ENCODE peak calls at places on chromosomes 16 and 17, in ten cellular contexts. S is H7; M is BJ; N is CD8-positive, alpha-beta memory T cell; T is left ventricle myocardium inferior; V is GM06990; U is esophagus muscularis mucosa; W is adrenal gland; L is Karpas-422; D is fibroblast of lung. Y is an unnamed sample.

GRCh38 chr16:12320298-12320706 is 343.8 kb downstream of the SNX29 start:
- DNase-seq in U (no peak), M (no peak), W (no peak), D (peak; percentile 28), T (no peak), L (no peak), S (no peak), V (no peak), N (no peak), Y (peak; percentile 62)

GRCh38 chr17:31339906-31340661 is 18.7 kb upstream of the EVI2A start:
- DNase-seq in S (no peak), T (no peak), N (no peak), U (no peak), V (no peak), M (peak; percentile 50), D (peak; percentile 79), L (no peak), W (peak; percentile 58), Y (no peak)

GRCh38 chr16:68272501-68273209 is 8.3 kb downstream of the SLC7A6 start:
- DNase-seq in D (no peak), L (no peak), U (no peak), N (peak; percentile 73), T (no peak), M (no peak), W (no peak), V (no peak), S (no peak), Y (peak; percentile 82)

GRCh38 chr16:19119564-19119963 is 5.8 kb downstream of the ITPRIPL2 start:
- DNase-seq in W (no peak), L (no peak), V (peak; percentile 51), M (peak; percentile 58), S (no peak), U (no peak), N (no peak), D (peak; percentile 79), T (no peak), Y (peak; percentile 15)

GRCh38 chr17:7755095-7755890 is 37.7 kb downstream of the DNAH2 start:
- DNase-seq in T (no peak), N (no peak), U (no peak), M (no peak), V (no peak), S (peak; percentile 62), W (no peak), L (no peak), D (no peak), Y (no peak)

GRCh38 chr17:30241051-30241450 is 5.6 kb upstream of the SLC6A4 start:
- DNase-seq in D (no peak), M (no peak), T (no peak), V (no peak), L (no peak), S (no peak), N (no peak), W (no peak), U (no peak), Y (no peak)

GRCh38 chr17:42537156-42537805 is 1.2 kb downstream of the NAGLU start:
- DNase-seq in U (no peak), T (no peak), M (no peak), L (no peak), S (peak; percentile 81), W (peak; percentile 42), D (no peak), N (no peak), V (no peak), Y (no peak)

GRCh38 chr17:40124279-40125141 is 2.7 kb downstream of the MSL1 start:
- DNase-seq in T (no peak), U (no peak), D (peak; percentile 57), M (no peak), L (no peak), V (no peak), N (no peak), W (peak; percentile 47), S (peak; percentile 44), Y (no peak)

GRCh38 chr16:81625544-81626152 is 153.4 kb upstream of the PLCG2 start:
- DNase-seq in D (no peak), L (peak; percentile 49), M (no peak), N (no peak), S (no peak), U (no peak), T (peak; percentile 53), V (peak; percentile 41), W (peak; percentile 95), Y (no peak)

GRCh38 chr16:56637814-56638750 is at the start of gene MT1A:
- DNase-seq in D (peak; percentile 58), S (peak; percentile 92), N (no peak), V (no peak), M (no peak), U (no peak), T (peak; percentile 83), L (no peak), W (peak; percentile 70), Y (no peak)

GRCh38 chr17:57384219-57384618 is 127.9 kb downstream of the MSI2 start:
- DNase-seq in N (no peak), T (no peak), S (no peak), L (no peak), W (no peak), D (no peak), M (no peak), U (no peak), V (no peak), Y (no peak)

GRCh38 chr16:52383071-52383470 is 163.9 kb downstream of the TOX3 start:
- DNase-seq in W (no peak), N (no peak), S (no peak), T (no peak), U (peak; percentile 74), V (no peak), L (no peak), D (no peak), M (no peak), Y (no peak)

DNA sequence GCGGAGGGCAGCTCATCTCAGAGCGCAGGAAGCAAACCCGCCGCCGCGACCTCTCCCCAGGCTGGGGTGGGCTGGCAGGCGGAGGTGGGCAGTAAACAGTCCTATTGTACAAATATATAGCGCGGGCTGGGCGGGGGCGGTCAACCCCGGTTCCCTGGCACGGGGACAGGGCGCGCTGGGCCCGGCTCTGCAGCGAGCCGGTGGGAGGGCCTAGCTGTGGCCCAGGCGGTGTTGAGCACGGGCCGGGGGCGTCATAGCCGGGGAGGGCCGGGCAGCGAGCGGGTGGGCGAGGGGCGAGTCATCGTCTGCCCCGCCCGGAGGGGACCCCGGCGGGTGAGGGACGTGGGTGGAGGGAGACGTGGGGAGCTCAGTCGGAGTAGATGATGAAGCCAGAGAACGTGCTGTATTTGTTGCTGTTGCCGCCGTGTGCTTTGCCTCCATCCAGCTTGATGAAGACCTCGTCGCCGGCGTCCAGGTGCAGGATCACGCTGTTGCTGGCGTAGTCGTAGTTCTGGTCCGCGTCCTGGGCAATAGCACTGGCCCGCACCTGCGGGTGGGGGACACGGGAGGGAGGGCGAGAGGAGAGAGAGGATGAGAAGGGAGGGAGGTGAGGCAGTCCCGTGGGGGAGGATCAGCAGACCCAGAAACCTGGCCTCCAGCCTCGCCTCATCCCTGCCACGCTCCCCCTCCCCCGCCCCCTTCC is 8.1 kb downstream of the C1QL1 start:
- DNase-seq in W (no peak), U (no peak), V (no peak), L (no peak), T (no peak), N (no peak), M (no peak), S (no peak), D (no peak), Y (no peak)
- H3K4me3 ChIP-seq in W (no peak overlapping the region), U (peak overlapping the region; percentile 28), V (no peak overlapping the region), L (no peak overlapping the region), T (no peak overlapping the region), N (no peak overlapping the region), M (no peak overlapping the region), S (peak overlapping the region; percentile 14), D (peak overlapping the region; percentile 27), Y (no peak overlapping the region)

GRCh38 chr17:77446959-77447634 is 306.3 kb downstream of the SEC14L1 start:
- DNase-seq in N (no peak), L (no peak), M (no peak), T (no peak), W (no peak), V (no peak), D (peak; percentile 86), S (no peak), U (no peak), Y (no peak)

GRCh38 chr17:77444653-77445029 is 303.9 kb downstream of the SEC14L1 start:
- DNase-seq in L (peak; percentile 76), T (peak; percentile 72), W (no peak), U (no peak), V (peak; percentile 54), M (no peak), D (peak; percentile 92), N (no peak), S (no peak), Y (peak; percentile 79)

GRCh38 chr17:77443743-77444260 is 303.0 kb downstream of the SEC14L1 start:
- DNase-seq in N (no peak), W (no peak), M (no peak), L (peak; percentile 46), T (no peak), D (no peak), V (no peak), U (no peak), S (no peak), Y (no peak)

GRCh38 chr17:77445030-77445907 is 304.5 kb downstream of the SEC14L1 start:
- DNase-seq in V (peak; percentile 82), U (no peak), M (no peak), N (peak; percentile 94), W (no peak), D (peak; percentile 91), L (peak; percentile 86), T (no peak), S (no peak), Y (peak; percentile 97)

DNA sequence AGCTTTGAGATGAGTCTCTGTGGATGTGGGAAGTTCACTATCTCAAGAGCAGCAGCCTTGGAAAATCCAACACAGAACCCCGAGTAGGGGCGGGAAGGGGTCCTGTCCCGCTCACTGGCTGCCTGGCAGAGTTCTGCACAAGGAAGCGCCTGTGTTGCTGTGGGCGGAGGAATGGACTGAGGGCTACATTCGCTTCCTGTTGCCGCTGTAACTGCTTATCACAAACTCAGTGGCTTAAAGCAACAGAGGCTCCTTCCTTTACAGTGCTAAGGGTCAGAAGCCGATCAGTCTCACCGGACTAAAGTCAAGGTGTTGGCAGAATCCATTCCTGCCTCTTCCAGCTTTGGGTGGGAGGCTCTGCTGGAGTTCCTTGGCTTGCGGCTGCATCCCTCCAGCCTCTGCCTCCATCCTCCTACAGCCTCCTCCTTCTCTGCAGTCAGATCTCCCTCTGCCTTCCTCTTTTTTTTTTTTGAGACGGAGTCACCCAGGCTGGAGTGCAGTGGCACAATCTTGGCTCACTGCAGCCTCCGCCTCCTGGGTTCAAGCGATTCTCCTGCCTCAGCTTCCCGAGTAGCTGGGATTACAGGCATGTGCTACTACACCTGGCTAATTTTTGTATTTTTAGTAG is 305.3 kb downstream of the SEC14L1 start:
- DNase-seq in L (peak; percentile 88), T (no peak), S (no peak), W (no peak), V (peak; percentile 73), D (no peak), M (no peak), U (no peak), N (peak; percentile 78), Y (peak; percentile 92)
- H3K4me3 ChIP-seq in L (peak overlapping the region; percentile 38), T (peak overlapping the region; percentile 15), S (no peak overlapping the region), W (no peak overlapping the region), V (peak overlapping the region; percentile 44), D (no peak overlapping the region), M (no peak overlapping the region), U (no peak overlapping the region), N (peak overlapping the region; percentile 66), Y (peak overlapping the region; percentile 47)

GRCh38 chr16:17370233-17371013 is 100.3 kb downstream of the XYLT1 start:
- DNase-seq in U (no peak), V (no peak), S (no peak), N (peak; percentile 52), D (peak; percentile 27), M (no peak), W (no peak), L (no peak), T (no peak), Y (peak; percentile 19)
- H3K4me3 ChIP-seq in U (no peak overlapping the region), V (no peak overlapping the region), S (no peak overlapping the region), N (peak overlapping the region; percentile 72), D (no peak overlapping the region), M (no peak overlapping the region), W (no peak overlapping the region), L (no peak overlapping the region), T (no peak overlapping the region), Y (peak overlapping the region; percentile 61)

GRCh38 chr17:38567350-38567749 is 38.4 kb downstream of the SRCIN1 start:
- DNase-seq in D (no peak), L (no peak), V (no peak), U (no peak), T (no peak), S (no peak), M (no peak), W (no peak), N (no peak), Y (no peak)
- H3K4me3 ChIP-seq in D (no peak overlapping the region), L (no peak overlapping the region), V (no peak overlapping the region), U (no peak overlapping the region), T (no peak overlapping the region), S (no peak overlapping the region), M (no peak overlapping the region), W (no peak overlapping the region), N (no peak overlapping the region), Y (no peak overlapping the region)